ENCODE peak calls at places on chromosome 1, in ten cellular contexts. N is Caki2; F is T1000; R is activated CD4-positive, alpha-beta T cell treated with anti-CD3 and anti-CD28 coated beads for 24 hours; Z is left ventricle myocardium inferior; S is EL; Q is NCI-H1092 treated with DMSO at 0.1 percent for 48 hours; G is body of pancreas; P is stimulated activated CD4-positive, alpha-beta T cell treated with anti-CD3 and anti-CD28 coated beads, Interleukin-1b, Interleukin-23, amount 100 ng/mL, for 4 hours; U is HT1080. V is an unnamed sample.

GRCh38 chr1:232562855-232563510 is 67.0 kb downstream of the SIPA1L2 start:
- DNase-seq in G (no peak), F (no peak), P (no peak), Z (no peak), R (no peak), U (no peak), N (no peak), S (no peak), Q (no peak), V (no peak)

GRCh38 chr1:33986389-33987095 is 122.7 kb downstream of the HMGB4 start:
- DNase-seq in S (no peak), R (no peak), Q (no peak), G (peak; percentile 34), P (no peak), Z (peak; percentile 50), F (no peak), U (peak; percentile 71), N (no peak), V (no peak)

GRCh38 chr1:231628207-231628876 is 1.8 kb downstream of the DISC1 start:
- DNase-seq in Q (no peak), S (peak; percentile 46), N (no peak), P (peak; percentile 45), F (no peak), G (no peak), U (peak; percentile 37), Z (no peak), R (peak; percentile 52), V (peak; percentile 75)

GRCh38 chr1:86823821-86824500 is 90.0 kb downstream of the SELENOF start:
- DNase-seq in P (no peak), R (no peak), G (no peak), Q (peak; percentile 74), N (no peak), S (no peak), U (no peak), Z (no peak), F (no peak), V (no peak)

GRCh38 chr1:86499987-86500593 is 31.4 kb downstream of the CLCA1 start:
- DNase-seq in U (no peak), G (no peak), N (no peak), P (no peak), S (peak; percentile 23), Q (peak; percentile 50), R (no peak), F (no peak), Z (no peak), V (no peak)

GRCh38 chr1:244214009-244214967 is 163.2 kb downstream of the ZBTB18 start:
- DNase-seq in N (peak; percentile 96), F (peak; percentile 84), U (peak; percentile 95), R (no peak), S (peak; percentile 99), Z (peak; percentile 20), Q (no peak), P (no peak), G (no peak), V (no peak)

GRCh38 chr1:182389619-182390047 is 2.0 kb downstream of the GLUL start:
- DNase-seq in Q (peak; percentile 23), G (peak; percentile 72), U (no peak), P (no peak), R (no peak), N (no peak), Z (peak; percentile 30), F (no peak), S (no peak), V (peak; percentile 14)

GRCh38 chr1:208029381-208030319 is 118.7 kb upstream of the CD34 start:
- DNase-seq in F (no peak), Q (no peak), Z (no peak), P (no peak), R (no peak), S (peak; percentile 70), U (peak; percentile 50), G (no peak), N (no peak), V (no peak)

GRCh38 chr1:26364956-26365355 is 7.6 kb downstream of the ZNF683 start:
- DNase-seq in P (no peak), R (no peak), F (no peak), U (no peak), S (no peak), G (no peak), N (no peak), Q (peak; percentile 67), Z (no peak), V (no peak)

GRCh38 chr1:110237406-110238152 is 27.5 kb downstream of the KCNC4 start:
- DNase-seq in S (no peak), Z (no peak), F (no peak), R (no peak), Q (peak; percentile 16), N (no peak), U (no peak), P (no peak), G (no peak), V (no peak)

GRCh38 chr1:98102369-98103030 is 181.7 kb upstream of the DPYD start:
- DNase-seq in Q (no peak), F (no peak), U (no peak), R (no peak), P (no peak), N (no peak), G (no peak), Z (no peak), S (peak; percentile 21), V (no peak)

GRCh38 chr1:165924096-165924495 is 96.7 kb downstream of the UCK2 start:
- DNase-seq in P (no peak), U (no peak), Z (no peak), N (no peak), Q (no peak), F (no peak), G (no peak), R (no peak), S (no peak), V (no peak)

GRCh38 chr1:36731226-36732037 is 248.7 kb upstream of the CSF3R start:
- DNase-seq in Z (no peak), R (no peak), F (no peak), N (no peak), S (no peak), G (no peak), Q (no peak), U (no peak), P (no peak), V (no peak)

GRCh38 chr1:159266832-159267231 is 35.3 kb upstream of the FCER1A start:
- DNase-seq in S (peak; percentile 49), F (no peak), R (no peak), U (peak; percentile 20), G (no peak), N (no peak), Z (no peak), Q (no peak), P (no peak), V (no peak)

GRCh38 chr1:194342484-194343262 is 1156.3 kb upstream of the B3GALT2 start:
- DNase-seq in U (no peak), G (no peak), Z (no peak), F (no peak), R (no peak), S (no peak), Q (no peak), N (no peak), P (no peak), V (no peak)

GRCh38 chr1:150365945-150366344 is 2.0 kb downstream of the RPRD2 start:
- DNase-seq in S (peak; percentile 43), F (no peak), P (no peak), U (no peak), Z (no peak), G (no peak), R (no peak), N (peak; percentile 18), Q (no peak), V (no peak)

GRCh38 chr1:173212952-173213491 is 5.9 kb upstream of the TNFSF4 start:
- DNase-seq in F (no peak), N (no peak), G (no peak), Z (no peak), P (no peak), U (no peak), R (no peak), Q (no peak), S (no peak), V (no peak)

GRCh38 chr1:111359376-111359775 is 68.2 kb downstream of the OVGP1 start:
- DNase-seq in S (no peak), Q (no peak), N (no peak), R (no peak), G (no peak), U (no peak), F (no peak), Z (no peak), P (no peak), V (no peak)

GRCh38 chr1:115977481-115978258 is 1.4 kb downstream of the SLC22A15 start:
- DNase-seq in U (peak; percentile 76), F (peak; percentile 7), Q (no peak), R (no peak), P (no peak), G (no peak), Z (no peak), N (peak; percentile 61), S (peak; percentile 79), V (no peak)

GRCh38 chr1:150567717-150568561 is 11.5 kb downstream of the MCL1 start:
- DNase-seq in F (peak; percentile 82), G (peak; percentile 94), P (no peak), Q (peak; percentile 71), N (peak; percentile 88), U (peak; percentile 94), Z (peak; percentile 75), R (no peak), S (peak; percentile 99), V (no peak)

GRCh38 chr1:229895605-229896004 is 171.4 kb upstream of the GALNT2 start:
- DNase-seq in Z (no peak), G (no peak), R (no peak), S (no peak), Q (no peak), U (no peak), P (no peak), F (no peak), N (no peak), V (no peak)

GRCh38 chr1:41773144-41773571 is 145.6 kb downstream of the HIVEP3 start:
- DNase-seq in F (peak; percentile 16), S (peak; percentile 66), Z (no peak), N (no peak), G (peak; percentile 61), Q (no peak), U (no peak), P (no peak), R (no peak), V (no peak)

GRCh38 chr1:201598396-201598795 is 59.5 kb downstream of the NAV1 start:
- DNase-seq in N (no peak), Z (no peak), G (peak; percentile 41), U (no peak), S (no peak), R (no peak), P (no peak), F (no peak), Q (no peak), V (no peak)

GRCh38 chr1:202029171-202029665 is 18.8 kb downstream of the ELF3 start:
- DNase-seq in G (no peak), U (peak; percentile 78), S (peak; percentile 87), Q (peak; percentile 21), R (no peak), F (peak; percentile 28), P (no peak), Z (no peak), N (peak; percentile 78), V (no peak)

GRCh38 chr1:201887116-201887866 is 1.4 kb upstream of the SHISA4 start:
- DNase-seq in Q (no peak), N (no peak), G (no peak), S (no peak), R (no peak), U (no peak), F (no peak), P (no peak), Z (no peak), V (no peak)

GRCh38 chr1:162444903-162445302 is 33.0 kb upstream of the SH2D1B start:
- DNase-seq in Q (no peak), Z (no peak), P (no peak), S (no peak), F (no peak), N (no peak), G (no peak), U (no peak), R (no peak), V (no peak)

GRCh38 chr1:229456016-229456415 is 22.1 kb upstream of the ACTA1 start:
- DNase-seq in F (no peak), P (no peak), Z (no peak), N (no peak), G (no peak), U (peak; percentile 36), R (no peak), Q (no peak), S (no peak), V (no peak)

GRCh38 chr1:206470692-206471414 is 577 bp downstream of the IKBKE start:
- DNase-seq in Z (no peak), F (no peak), R (no peak), S (peak; percentile 85), G (peak; percentile 26), Q (peak; percentile 47), U (peak; percentile 88), P (no peak), N (peak; percentile 82), V (peak; percentile 78)

V was measured in activated naive CD4-positive, alpha-beta T cell treated with anti-CD3 and anti-CD28 coated beads, Interleukin-2, amount 50 U/mL, for 72 hours.